ENCODE peak calls at places on chromosomes 6 and 20, in nine cellular contexts. W is K562, R is Panc1, P is sigmoid colon, Y is suprapubic skin, I is SK-N-SH, Q is transverse colon, A is GM12878, V is H1. F is an unnamed sample.

GRCh38 chr20:32509639-32510066 is 75.5 kb downstream of the NOL4L start:
- DNase-seq in V (no peak), R (no peak), Y (no peak), A (no peak), W (no peak), P (no peak), I (peak), Q (peak), F (peak)

GRCh38 chr20:38134427-38135281 is 30.4 kb downstream of the TGM2 start:
- DNase-seq in Q (no peak), I (peak), W (peak), R (no peak), P (peak), A (no peak), V (no peak), Y (no peak), F (no peak)

GRCh38 chr6:69887026-69887425 is 20.7 kb downstream of the COL19A1 start:
- DNase-seq in V (no peak), P (no peak), Y (no peak), R (no peak), W (no peak), I (no peak), Q (no peak), A (no peak), F (no peak)

GRCh38 chr20:62360854-62361798 is 6.0 kb downstream of the LAMA5 start:
- DNase-seq in W (no peak), I (no peak), P (peak), R (no peak), Y (no peak), A (no peak), V (no peak), Q (no peak), F (no peak)

GRCh38 chr6:83096791-83097190 is 29.3 kb downstream of the DOP1A start:
- DNase-seq in A (no peak), I (no peak), V (no peak), Q (no peak), Y (no peak), R (no peak), W (no peak), P (no peak), F (no peak)

GRCh38 chr6:141077355-141078333 is 1055.1 kb upstream of the GJE1 start:
- DNase-seq in Y (no peak), A (no peak), Q (no peak), W (no peak), V (peak), P (no peak), R (no peak), I (peak), F (no peak)

GRCh38 chr20:5261763-5262162 is 55.0 kb downstream of the PROKR2 start:
- DNase-seq in W (no peak), V (no peak), Y (no peak), A (no peak), Q (no peak), I (no peak), R (no peak), P (no peak), F (no peak)

GRCh38 chr6:150308812-150309475 is 59.9 kb upstream of the IYD start:
- DNase-seq in R (no peak), I (no peak), Y (no peak), P (no peak), W (no peak), Q (no peak), V (no peak), A (no peak), F (no peak)

GRCh38 chr6:87029711-87030314 is 65.1 kb downstream of the CGA start:
- DNase-seq in P (no peak), W (peak), A (no peak), Y (no peak), R (peak), V (no peak), I (peak), Q (no peak), F (no peak)

GRCh38 chr20:7540923-7541322 is 399.3 kb downstream of the HAO1 start:
- DNase-seq in Y (no peak), A (no peak), Q (no peak), R (no peak), I (no peak), V (no peak), W (no peak), P (no peak), F (no peak)

GRCh38 chr20:1562622-1563021 is 5.1 kb upstream of the SIRPD start:
- DNase-seq in A (no peak), W (peak), V (no peak), Q (no peak), R (no peak), I (no peak), Y (no peak), P (no peak), F (no peak)

GRCh38 chr6:154767419-154767818 is 34.2 kb downstream of the SCAF8 start:
- DNase-seq in W (no peak), Q (no peak), R (no peak), Y (no peak), P (no peak), A (no peak), V (no peak), I (no peak), F (no peak)

GRCh38 chr20:17469631-17470030 is 61.5 kb downstream of the BFSP1 start:
- DNase-seq in R (no peak), W (no peak), V (no peak), A (no peak), P (no peak), Q (no peak), Y (peak), I (no peak), F (no peak)

GRCh38 chr6:108966855-108967755 is 118.9 kb downstream of the ARMC2 start:
- DNase-seq in A (no peak), V (no peak), W (no peak), Y (no peak), Q (no peak), R (no peak), I (peak), P (no peak), F (no peak)

GRCh38 chr6:37569999-37570776 is 70.5 kb upstream of the CCDC167 start:
- DNase-seq in V (no peak), Q (no peak), R (no peak), Y (no peak), W (no peak), P (no peak), I (no peak), A (no peak), F (no peak)

GRCh38 chr6:141131616-141132015 is 1001.1 kb upstream of the GJE1 start:
- DNase-seq in R (no peak), A (no peak), W (no peak), Q (no peak), P (no peak), I (no peak), V (no peak), Y (no peak), F (no peak)

GRCh38 chr6:163391983-163392382 is 22.5 kb upstream of the QKI start:
- DNase-seq in V (no peak), I (no peak), Q (no peak), Y (no peak), P (no peak), W (no peak), A (no peak), R (no peak), F (no peak)

GRCh38 chr6:30544666-30545272 is 11.5 kb downstream of the GNL1 start:
- DNase-seq in A (no peak), R (peak), V (no peak), I (peak), P (no peak), W (peak), Q (no peak), Y (no peak), F (no peak)

GRCh38 chr6:55943329-55943728 is 67.9 kb upstream of the BMP5 start:
- DNase-seq in Y (no peak), V (no peak), W (no peak), I (no peak), R (no peak), Q (no peak), P (no peak), A (no peak), F (no peak)

GRCh38 chr20:51469578-51470520 is 72.7 kb downstream of the NFATC2 start:
- DNase-seq in I (no peak), R (no peak), Y (peak), P (no peak), V (no peak), W (no peak), Q (no peak), A (no peak), F (no peak)

GRCh38 chr20:36462440-36463211 is 78.7 kb upstream of the MYL9 start:
- DNase-seq in W (peak), Y (no peak), P (peak), Q (peak), I (peak), V (no peak), A (no peak), R (no peak), F (peak)

GRCh38 chr6:37688088-37688850 is 9.4 kb downstream of the MDGA1 start:
- DNase-seq in W (no peak), I (no peak), A (no peak), Q (no peak), R (no peak), Y (no peak), P (no peak), V (no peak), F (no peak)

GRCh38 chr20:59350330-59351147 is 50.1 kb downstream of the EDN3 start:
- DNase-seq in W (no peak), V (no peak), P (no peak), R (no peak), I (no peak), Y (no peak), A (no peak), Q (no peak), F (no peak)

GRCh38 chr6:165404703-165405102 is 95.3 kb upstream of the C6orf118 start:
- DNase-seq in W (no peak), P (no peak), A (no peak), R (no peak), Y (no peak), Q (no peak), I (no peak), V (no peak), F (no peak)

GRCh38 chr6:105174512-105174911 is 5.3 kb downstream of the POPDC3 start:
- DNase-seq in A (no peak), P (no peak), V (no peak), R (no peak), I (no peak), Y (no peak), Q (no peak), W (no peak), F (no peak)

GRCh38 chr6:49151461-49151860 is 311.6 kb downstream of the MMUT start:
- DNase-seq in Q (no peak), V (no peak), P (no peak), I (no peak), W (no peak), A (no peak), Y (no peak), R (no peak), F (no peak)

GRCh38 chr20:31674895-31675827 is 37.4 kb downstream of the COX4I2 start:
- DNase-seq in I (peak), R (no peak), V (no peak), Q (peak), A (no peak), Y (no peak), W (peak), P (peak), F (no peak)

GRCh38 chr6:109714611-109715010 is 23.5 kb downstream of the FIG4 start:
- DNase-seq in W (no peak), Q (no peak), A (no peak), P (no peak), I (peak), Y (no peak), R (no peak), V (no peak), F (no peak)

GRCh38 chr20:61253640-61254511 is 1.8 kb downstream of the CDH4 start:
- DNase-seq in Y (no peak), V (no peak), Q (no peak), P (no peak), I (peak), A (no peak), W (no peak), R (no peak), F (no peak)

GRCh38 chr20:55882286-55882685 is 123.0 kb downstream of the CBLN4 start:
- DNase-seq in Y (no peak), I (no peak), W (no peak), Q (no peak), A (no peak), R (no peak), P (no peak), V (no peak), F (no peak)

GRCh38 chr6:156980948-156981347 is 203.8 kb downstream of the ARID1B start:
- DNase-seq in P (no peak), V (no peak), W (no peak), A (no peak), Y (no peak), R (no peak), Q (no peak), I (no peak), F (no peak)

GRCh38 chr6:156978948-156979347 is 201.8 kb downstream of the ARID1B start:
- DNase-seq in Y (no peak), R (no peak), W (no peak), P (no peak), Q (no peak), I (no peak), V (no peak), A (no peak), F (no peak)

GRCh38 chr6:156982168-156982567 is 205.0 kb downstream of the ARID1B start:
- DNase-seq in R (no peak), V (no peak), P (no peak), A (no peak), Y (no peak), Q (no peak), W (no peak), I (no peak), F (no peak)

GRCh38 chr6:156977527-156978291 is 200.5 kb downstream of the ARID1B start:
- DNase-seq in Y (no peak), R (no peak), W (no peak), Q (no peak), V (no peak), I (no peak), A (no peak), P (peak), F (peak)

GRCh38 chr6:156980515-156980914 is 203.3 kb downstream of the ARID1B start:
- DNase-seq in P (no peak), V (no peak), R (no peak), Q (no peak), I (peak), W (no peak), Y (no peak), A (no peak), F (peak)
- H3K27ac ChIP-seq in P (no peak), V (no peak), R (no peak), Q (no peak), I (no peak), W (no peak), Y (no peak), A (no peak), F (no peak)

GRCh38 chr6:136288566-136289326 is 900 bp downstream of the BCLAF1 start:
- DNase-seq in V (no peak), I (peak), A (peak), R (no peak), W (peak), P (peak), Y (peak), Q (peak), F (peak)

GRCh38 chr6:136289327-136289578 is 393 bp downstream of the BCLAF1 start:
- DNase-seq in Q (peak), I (peak), R (peak), A (peak), Y (peak), V (peak), W (peak), P (peak), F (peak)

GRCh38 chr6:136289579-136290405 is at the start of gene BCLAF1:
- DNase-seq in V (peak), Y (peak), Q (peak), R (peak), W (peak), P (peak), A (peak), I (peak), F (peak)

GRCh38 chr6:136294621-136295020 is 5.0 kb upstream of the BCLAF1 start:
- DNase-seq in A (no peak), I (no peak), V (no peak), R (no peak), P (no peak), Y (no peak), Q (no peak), W (no peak), F (no peak)

GRCh38 chr6:136290406-136291010 is 862 bp upstream of the BCLAF1 start:
- DNase-seq in Y (peak), P (peak), I (peak), Q (peak), V (no peak), A (peak), R (no peak), W (peak), F (peak)
- TF ChIP-seq CTCF in Y (no peak), P (no peak), I (no peak), Q (no peak), V (no peak), A (no peak), R (no peak), W (peak), F (no peak)

DNA sequence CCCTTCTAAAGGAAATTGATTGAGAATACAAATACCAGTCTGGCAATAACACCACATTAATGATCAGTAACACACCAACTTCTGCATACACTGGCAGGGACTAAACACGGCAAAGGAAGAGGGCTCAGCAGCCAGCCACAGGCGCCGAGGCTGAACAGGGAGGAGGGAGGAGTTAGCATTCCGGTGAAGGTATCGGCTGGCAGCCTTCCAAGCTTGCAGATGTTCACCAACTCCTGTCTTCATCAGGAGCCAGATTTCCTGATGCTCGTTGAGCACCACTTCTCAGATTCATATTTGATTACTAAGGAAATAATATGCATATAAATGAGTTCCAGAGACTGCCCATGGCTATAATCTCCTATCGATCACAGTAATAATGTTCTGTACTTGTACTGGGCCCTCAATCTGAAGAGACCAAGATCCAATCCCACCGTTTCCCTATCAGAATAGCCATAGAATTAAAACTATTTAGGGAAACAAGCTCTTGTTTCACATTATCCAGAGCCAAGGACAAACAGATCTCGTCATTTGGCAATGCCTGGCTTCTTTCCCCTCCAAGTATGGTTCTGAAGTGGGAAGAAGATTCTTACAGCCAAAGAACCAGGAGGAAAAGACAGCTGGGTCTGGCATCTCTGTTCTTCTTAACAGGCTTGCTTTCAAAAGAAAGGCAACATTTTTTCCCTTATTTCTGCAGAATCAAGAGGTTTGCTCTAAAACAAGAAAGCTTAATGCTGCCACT is 42.2 kb downstream of the GFOD1 start:
- DNase-seq in W (no peak), V (no peak), P (peak), Y (no peak), A (no peak), R (no peak), I (peak), Q (peak), F (peak)
- TF ChIP-seq POLR2AphosphoS5 in W (no peak), V (no peak), P (peak), Y (no peak), A (no peak), R (no peak), I (no peak), Q (no peak), F (peak)

DNA sequence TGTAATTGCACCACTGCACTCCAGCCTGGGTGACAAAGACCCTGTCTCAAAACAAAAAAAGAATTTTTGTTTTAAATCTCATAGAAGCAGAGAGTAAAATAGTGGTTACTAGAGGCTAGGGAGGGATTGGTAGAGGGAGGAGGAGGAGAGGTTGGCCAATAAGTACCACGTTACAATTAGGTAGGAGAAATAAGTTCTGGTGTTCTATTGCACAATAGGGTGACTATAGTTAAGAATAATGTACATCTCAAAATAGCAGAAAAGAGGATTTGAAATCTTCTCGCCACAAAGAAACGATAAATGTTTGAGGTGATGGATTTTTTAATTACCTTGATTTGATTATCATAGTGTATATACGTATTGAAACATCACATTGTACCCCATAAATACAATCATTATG is 27.1 kb upstream of the TOP1 start:
- DNase-seq in Q (no peak), V (no peak), P (no peak), Y (no peak), I (no peak), A (no peak), W (no peak), R (no peak), F (no peak)
- H3K27ac ChIP-seq in Q (no peak), V (no peak), P (no peak), Y (no peak), I (peak), A (no peak), W (no peak), R (no peak), F (no peak)

DNA sequence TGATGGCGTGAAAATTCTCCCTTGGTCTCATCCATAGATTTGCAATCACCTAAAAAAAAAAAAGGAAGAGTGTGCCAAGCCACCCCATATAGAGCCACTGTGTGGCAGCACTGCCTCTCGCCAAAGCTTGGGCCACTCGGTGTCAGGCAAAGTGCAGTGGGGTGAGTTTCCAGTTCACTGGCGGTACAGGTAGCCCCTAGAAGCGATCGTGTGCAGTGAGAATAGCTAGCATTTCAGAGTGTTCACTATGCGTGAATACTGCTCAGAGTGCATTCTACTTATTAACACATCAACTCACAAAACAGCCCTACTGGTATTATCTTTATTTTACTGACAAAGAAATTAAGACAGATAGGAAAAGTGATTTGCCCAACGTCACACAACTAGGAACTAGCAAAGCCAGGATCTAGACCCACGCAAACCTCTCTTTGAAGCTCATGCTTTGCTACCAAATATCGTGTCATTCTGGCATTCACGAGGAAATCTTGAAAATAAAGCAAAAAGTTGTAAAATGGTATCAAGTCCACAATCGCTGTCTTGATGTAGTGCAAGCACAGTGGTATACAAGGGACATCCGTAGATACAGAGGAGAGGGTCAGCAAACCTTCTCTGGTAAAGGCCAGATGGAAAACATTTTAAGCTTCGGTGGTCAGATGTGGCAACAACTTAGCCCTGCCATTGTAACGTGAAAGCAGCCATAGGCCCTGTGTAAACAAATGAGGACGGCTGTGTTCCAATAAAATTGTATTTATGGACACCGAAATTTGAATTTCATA is 10.4 kb upstream of the GCNT2 start:
- DNase-seq in A (no peak), R (no peak), V (no peak), Q (peak), W (peak), I (peak), P (peak), Y (no peak), F (peak)
- TF ChIP-seq CTCF in A (peak), R (peak), V (peak), Q (peak), W (peak), I (peak), P (peak), Y (no peak), F (peak)